ENCODE peak calls at places on chromosomes 13 and 19, in ten cellular contexts. T, F, K, I, N, G, W, B, P and S are unnamed samples.

GRCh38 chr13:32894589-32895001 is 121.6 kb upstream of the KL start:
- DNase-seq in T (no peak), F (no peak), K (no peak), I (no peak), N (peak), G (no peak), W (peak), B (no peak), P (peak), S (no peak)

GRCh38 chr19:6216996-6217751 is 62.6 kb downstream of the MLLT1 start:
- DNase-seq in T (no peak), F (no peak), K (peak), I (peak), N (no peak), G (no peak), W (no peak), B (no peak), P (no peak), S (peak)

GRCh38 chr13:58341318-58341717 is 709.8 kb downstream of the PCDH17 start:
- DNase-seq in T (no peak), F (no peak), K (no peak), I (no peak), N (no peak), G (no peak), W (no peak), B (no peak), P (no peak), S (no peak)

GRCh38 chr13:80727321-80727975 is 386.5 kb upstream of the SPRY2 start:
- DNase-seq in T (no peak), F (no peak), K (no peak), I (no peak), N (no peak), G (no peak), W (no peak), B (no peak), P (no peak), S (no peak)

GRCh38 chr13:27966641-27967202 is 2.4 kb downstream of the CDX2 start:
- DNase-seq in T (no peak), F (no peak), K (no peak), I (no peak), N (no peak), G (no peak), W (no peak), B (no peak), P (no peak), S (no peak)

GRCh38 chr19:33673996-33674395 is 52.2 kb downstream of the CHST8 start:
- DNase-seq in T (no peak), F (no peak), K (no peak), I (no peak), N (no peak), G (no peak), W (no peak), B (no peak), P (no peak), S (no peak)

GRCh38 chr13:104831823-104832222 is 1703.6 kb downstream of the EFNB2 start:
- DNase-seq in T (no peak), F (no peak), K (no peak), I (no peak), N (no peak), G (no peak), W (no peak), B (no peak), P (no peak), S (no peak)

GRCh38 chr13:110242615-110243014 is 64.3 kb downstream of the COL4A1 start:
- DNase-seq in T (no peak), F (no peak), K (no peak), I (no peak), N (no peak), G (no peak), W (no peak), B (no peak), P (no peak), S (no peak)

GRCh38 chr13:114319441-114319871 is 5.2 kb downstream of the CHAMP1 start:
- DNase-seq in T (peak), F (no peak), K (no peak), I (no peak), N (no peak), G (no peak), W (no peak), B (no peak), P (peak), S (no peak)

GRCh38 chr13:33007237-33007636 is 9.0 kb upstream of the KL start:
- DNase-seq in T (no peak), F (no peak), K (no peak), I (no peak), N (no peak), G (no peak), W (no peak), B (no peak), P (no peak), S (no peak)

GRCh38 chr19:29188289-29188688 is 24.7 kb downstream of the UQCRFS1 start:
- DNase-seq in T (no peak), F (no peak), K (no peak), I (no peak), N (no peak), G (no peak), W (no peak), B (no peak), P (no peak), S (no peak)

GRCh38 chr19:15154002-15154612 is 46.7 kb downstream of the NOTCH3 start:
- DNase-seq in T (no peak), F (no peak), K (no peak), I (no peak), N (peak), G (no peak), W (no peak), B (peak), P (peak), S (peak)

GRCh38 chr13:110411316-110412105 is 104.4 kb downstream of the COL4A2 start:
- DNase-seq in T (no peak), F (no peak), K (no peak), I (no peak), N (no peak), G (no peak), W (no peak), B (no peak), P (no peak), S (no peak)

GRCh38 chr19:10189631-10190425 is 4.9 kb downstream of the DNMT1 start:
- DNase-seq in T (no peak), F (no peak), K (no peak), I (no peak), N (no peak), G (no peak), W (no peak), B (no peak), P (peak), S (no peak)

GRCh38 chr19:5621311-5621944 is 1.1 kb downstream of the SAFB2 start:
- DNase-seq in T (no peak), F (no peak), K (no peak), I (peak), N (no peak), G (peak), W (no peak), B (no peak), P (no peak), S (peak)

GRCh38 chr13:93624371-93624777 is 397.8 kb downstream of the GPC6 start:
- DNase-seq in T (no peak), F (no peak), K (no peak), I (no peak), N (no peak), G (no peak), W (no peak), B (no peak), P (no peak), S (no peak)

GRCh38 chr19:44795398-44795987 is 13.4 kb upstream of the BCAM start:
- DNase-seq in T (no peak), F (no peak), K (no peak), I (no peak), N (no peak), G (no peak), W (no peak), B (no peak), P (no peak), S (no peak)

GRCh38 chr13:101785858-101786257 is 333.4 kb downstream of the ITGBL1 start:
- DNase-seq in T (no peak), F (no peak), K (no peak), I (no peak), N (peak), G (peak), W (no peak), B (peak), P (peak), S (peak)

GRCh38 chr13:93875527-93875926 is 604.0 kb downstream of the DCT start:
- DNase-seq in T (no peak), F (no peak), K (no peak), I (no peak), N (no peak), G (no peak), W (no peak), B (no peak), P (peak), S (no peak)

GRCh38 chr19:2942928-2943640 is 1.7 kb downstream of the ZNF77 start:
- DNase-seq in T (no peak), F (no peak), K (no peak), I (no peak), N (no peak), G (no peak), W (no peak), B (no peak), P (no peak), S (no peak)

GRCh38 chr13:78595458-78595818 is 7.9 kb downstream of the POU4F1 start:
- DNase-seq in T (no peak), F (no peak), K (no peak), I (no peak), N (no peak), G (no peak), W (no peak), B (no peak), P (no peak), S (no peak)

GRCh38 chr19:15173746-15174404 is 26.9 kb downstream of the NOTCH3 start:
- DNase-seq in T (no peak), F (no peak), K (no peak), I (no peak), N (no peak), G (no peak), W (peak), B (no peak), P (peak), S (no peak)

GRCh38 chr13:113305208-113305607 is 8.2 kb downstream of the LAMP1 start:
- DNase-seq in T (no peak), F (peak), K (no peak), I (no peak), N (peak), G (no peak), W (no peak), B (no peak), P (peak), S (no peak)

GRCh38 chr19:13841339-13842293 is 35.3 kb upstream of the NANOS3 start:
- DNase-seq in T (no peak), F (no peak), K (no peak), I (no peak), N (no peak), G (peak), W (peak), B (peak), P (peak), S (no peak)

GRCh38 chr19:54464624-54465266 is 1.2 kb upstream of the LENG9 start:
- DNase-seq in T (no peak), F (no peak), K (peak), I (peak), N (peak), G (peak), W (no peak), B (peak), P (peak), S (peak)

GRCh38 chr19:54338521-54338920 is 441 bp downstream of the LILRA4 start:
- DNase-seq in T (no peak), F (no peak), K (no peak), I (no peak), N (no peak), G (no peak), W (no peak), B (no peak), P (no peak), S (no peak)

GRCh38 chr19:44753932-44754742 is 5.6 kb downstream of the BCL3 start:
- DNase-seq in T (no peak), F (no peak), K (no peak), I (peak), N (peak), G (peak), W (peak), B (peak), P (peak), S (peak)

DNA sequence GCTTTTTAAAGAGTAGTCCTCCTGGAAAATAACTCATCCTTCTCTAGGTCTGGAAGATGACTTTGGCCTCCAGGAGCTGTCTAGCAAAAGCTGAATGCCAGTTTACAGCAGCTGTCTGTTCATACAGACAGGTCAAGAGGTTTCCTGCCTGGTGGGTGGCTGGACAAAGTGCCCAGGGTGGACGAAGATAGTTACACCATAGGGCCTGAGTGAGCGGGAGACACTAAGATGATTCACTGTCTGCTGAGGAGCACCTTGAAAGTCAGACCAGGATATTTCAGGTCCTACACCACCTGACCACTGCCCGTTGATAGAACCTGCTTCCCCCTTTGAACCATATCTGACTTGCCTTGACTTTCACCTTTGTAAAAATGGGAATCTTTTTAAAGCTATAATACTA is 49.2 kb upstream of the RCBTB2 start:
- DNase-seq in T (no peak), F (no peak), K (no peak), I (no peak), N (no peak), G (no peak), W (no peak), B (no peak), P (no peak), S (no peak)
- TF ChIP-seq CTCF in T (no peak), F (no peak), K (no peak), I (no peak), N (no peak), G (no peak), W (no peak), B (no peak), P (no peak), S (no peak)

GRCh38 chr13:50990050-50990449 is 80.5 kb downstream of the RNASEH2B start:
- DNase-seq in T (no peak), F (no peak), K (no peak), I (no peak), N (no peak), G (no peak), W (no peak), B (no peak), P (no peak), S (no peak)
- TF ChIP-seq CTCF in T (no peak), F (no peak), K (no peak), I (no peak), N (no peak), G (no peak), W (no peak), B (no peak), P (no peak), S (no peak)

GRCh38 chr19:1592755-1593628 is at the start of gene MBD3:
- DNase-seq in T (peak), F (peak), K (peak), I (peak), N (peak), G (peak), W (peak), B (peak), P (peak), S (peak)
- TF ChIP-seq CTCF in T (no peak), F (no peak), K (no peak), I (no peak), N (no peak), G (peak), W (no peak), B (no peak), P (no peak), S (no peak)

GRCh38 chr19:36488816-36489138 is 584 bp downstream of the ZNF566 start:
- DNase-seq in T (no peak), F (no peak), K (no peak), I (no peak), N (no peak), G (peak), W (no peak), B (no peak), P (peak), S (peak)

GRCh38 chr19:36488118-36488815 is 1.1 kb downstream of the ZNF566 start:
- DNase-seq in T (no peak), F (no peak), K (no peak), I (no peak), N (no peak), G (no peak), W (no peak), B (no peak), P (no peak), S (no peak)

GRCh38 chr19:36483653-36484052 is 5.7 kb downstream of the ZNF566 start:
- DNase-seq in T (no peak), F (no peak), K (no peak), I (no peak), N (no peak), G (no peak), W (no peak), B (no peak), P (no peak), S (no peak)

GRCh38 chr19:36489920-36490415 is 607 bp upstream of the ZNF566 start:
- DNase-seq in T (no peak), F (peak), K (no peak), I (no peak), N (peak), G (peak), W (peak), B (peak), P (peak), S (peak)

DNA sequence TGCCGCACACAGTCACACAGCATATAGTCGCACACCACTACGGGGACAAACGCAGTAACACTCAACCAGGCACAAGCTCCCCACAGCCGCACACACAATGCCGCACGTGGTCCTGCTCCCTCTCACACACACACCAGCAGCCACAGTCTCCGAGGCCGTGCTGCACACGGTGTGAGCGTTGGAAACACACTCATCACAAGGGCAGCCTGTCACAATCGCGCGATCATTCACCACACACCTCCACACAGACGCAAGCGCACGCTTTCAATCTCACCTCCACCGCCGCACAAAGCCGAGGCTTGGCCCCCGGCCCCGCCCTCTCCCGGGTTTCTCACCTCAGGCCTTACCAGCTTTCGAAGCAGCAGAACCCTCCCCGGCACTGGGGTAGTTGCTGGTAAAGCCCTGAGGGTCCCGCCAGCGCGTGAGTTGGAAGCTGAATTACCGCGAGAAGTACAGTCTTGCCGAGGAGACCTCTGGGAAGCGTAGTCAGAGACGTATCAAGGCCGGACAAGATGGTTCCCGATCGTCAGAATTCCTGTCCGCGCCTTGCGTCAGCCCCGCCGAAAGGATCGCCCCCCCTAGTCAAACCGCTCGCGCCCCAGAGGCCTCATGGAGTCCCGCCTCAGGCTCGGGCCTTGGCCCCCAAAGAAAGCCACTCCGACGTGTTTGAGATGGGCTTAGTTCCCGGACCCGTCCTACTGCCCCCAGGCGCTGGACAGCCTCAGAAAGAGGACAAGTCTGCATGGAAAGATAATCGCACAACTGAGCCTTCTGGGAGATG is at the start of gene ZNF566:
- DNase-seq in T (peak), F (peak), K (peak), I (peak), N (peak), G (peak), W (peak), B (peak), P (peak), S (peak)
- TF ChIP-seq CTCF in T (peak), F (no peak), K (no peak), I (no peak), N (no peak), G (no peak), W (no peak), B (no peak), P (peak), S (no peak)

GRCh38 chr13:74219571-74219970 is 85.4 kb upstream of the KLF12 start:
- DNase-seq in T (no peak), F (no peak), K (no peak), I (no peak), N (no peak), G (no peak), W (no peak), B (no peak), P (peak), S (no peak)
- TF ChIP-seq CTCF in T (no peak), F (no peak), K (no peak), I (no peak), N (no peak), G (no peak), W (no peak), B (no peak), P (no peak), S (no peak)

DNA sequence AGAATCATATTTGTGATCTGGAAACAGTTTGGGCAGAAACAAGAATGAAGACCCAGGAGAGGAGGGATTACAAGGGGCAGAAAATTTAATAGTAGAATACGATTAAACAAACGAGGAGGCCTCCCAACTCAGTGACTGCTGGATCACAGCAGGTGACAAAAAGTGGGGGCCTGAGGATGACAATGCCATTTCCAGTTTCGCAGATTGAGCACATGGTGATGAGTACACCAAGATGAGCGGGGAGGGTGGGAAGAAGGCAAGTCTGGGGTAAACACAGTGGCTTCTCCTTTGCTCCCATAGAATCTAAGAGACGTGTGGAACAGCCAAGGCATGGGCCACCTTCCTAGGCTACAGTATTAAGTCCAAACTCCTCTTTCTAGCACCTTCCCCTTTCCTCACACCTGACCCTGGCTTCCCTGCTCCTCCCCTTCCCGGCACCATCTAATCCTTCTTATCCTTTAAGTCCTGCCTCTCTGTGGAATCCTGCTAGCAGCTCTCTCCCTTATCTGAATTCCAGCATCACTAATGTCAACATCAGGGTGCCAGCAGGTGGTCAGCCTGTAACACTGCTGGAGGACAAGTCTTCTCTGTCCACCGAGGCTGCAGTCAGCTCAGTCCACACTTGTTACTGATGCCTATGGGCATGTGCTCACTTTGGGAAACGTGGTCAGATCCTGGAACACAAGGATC is 13.5 kb downstream of the ATP7B start:
- DNase-seq in T (no peak), F (no peak), K (no peak), I (no peak), N (no peak), G (peak), W (no peak), B (no peak), P (no peak), S (no peak)
- TF ChIP-seq CTCF in T (no peak), F (no peak), K (no peak), I (no peak), N (no peak), G (no peak), W (no peak), B (no peak), P (no peak), S (no peak)

GRCh38 chr19:58451358-58452101 is at the start of gene ZNF324B:
- DNase-seq in T (peak), F (peak), K (peak), I (peak), N (peak), G (peak), W (peak), B (peak), P (peak), S (peak)
- TF ChIP-seq CTCF in T (no peak), F (no peak), K (no peak), I (no peak), N (no peak), G (peak), W (no peak), B (no peak), P (no peak), S (no peak)

GRCh38 chr13:23160241-23161175 is 20.3 kb upstream of the SGCG start:
- DNase-seq in T (no peak), F (no peak), K (peak), I (no peak), N (no peak), G (no peak), W (no peak), B (no peak), P (peak), S (no peak)
- TF ChIP-seq CTCF in T (peak), F (no peak), K (no peak), I (no peak), N (no peak), G (no peak), W (no peak), B (no peak), P (peak), S (no peak)